ENCODE peak calls at places on chromosomes 4 and X, in six cellular contexts. T, P, Q, L, S and O are unnamed samples.

GRCh38 chrX:19270727-19271126 is 73.0 kb upstream of the PDHA1 start:
- DNase-seq in T (no peak), P (no peak), Q (no peak), L (no peak), S (no peak), O (no peak)

GRCh38 chr4:145735330-145735638 is 55.3 kb downstream of the C4orf51 start:
- DNase-seq in T (no peak), P (no peak), Q (peak), L (no peak), S (no peak), O (peak)

GRCh38 chr4:10030946-10031662 is 9.8 kb upstream of the SLC2A9 start:
- DNase-seq in T (no peak), P (no peak), Q (no peak), L (no peak), S (no peak), O (no peak)

GRCh38 chr4:184322328-184323025 is 104.8 kb upstream of the ENPP6 start:
- DNase-seq in T (no peak), P (no peak), Q (no peak), L (no peak), S (no peak), O (no peak)

GRCh38 chrX:39850630-39851152 is 247.1 kb downstream of the BCOR start:
- DNase-seq in T (no peak), P (no peak), Q (no peak), L (no peak), S (no peak), O (no peak)

GRCh38 chrX:120315776-120316175 is 4.5 kb upstream of the TMEM255A start:
- DNase-seq in T (no peak), P (no peak), Q (no peak), L (no peak), S (no peak), O (no peak)

GRCh38 chr4:13294961-13295605 is 189.1 kb downstream of the RAB28 start:
- DNase-seq in T (no peak), P (no peak), Q (no peak), L (no peak), S (no peak), O (no peak)

GRCh38 chrX:7570432-7571009 is 272.4 kb upstream of the VCX start:
- DNase-seq in T (no peak), P (no peak), Q (no peak), L (no peak), S (no peak), O (no peak)

GRCh38 chr4:55030606-55031005 is 94.8 kb downstream of the KDR start:
- DNase-seq in T (no peak), P (no peak), Q (no peak), L (no peak), S (no peak), O (no peak)

GRCh38 chr4:95363579-95363965 is 185.2 kb downstream of the UNC5C start:
- DNase-seq in T (no peak), P (no peak), Q (no peak), L (no peak), S (no peak), O (no peak)

GRCh38 chrX:68415289-68415688 is 18.0 kb downstream of the OPHN1 start:
- DNase-seq in T (no peak), P (no peak), Q (no peak), L (no peak), S (no peak), O (no peak)

GRCh38 chrX:40090050-40090804 is 7.5 kb downstream of the BCOR start:
- DNase-seq in T (no peak), P (peak), Q (no peak), L (no peak), S (no peak), O (no peak)

GRCh38 chrX:129642641-129643040 is 12.1 kb downstream of the APLN start:
- DNase-seq in T (no peak), P (no peak), Q (no peak), L (no peak), S (no peak), O (no peak)

GRCh38 chr4:83639849-83640493 is 104.1 kb downstream of the GPAT3 start:
- DNase-seq in T (peak), P (peak), Q (no peak), L (no peak), S (peak), O (peak)

GRCh38 chrX:1316527-1316926 is 20.1 kb upstream of the IL3RA start:
- DNase-seq in T (no peak), P (no peak), Q (no peak), L (no peak), S (no peak), O (no peak)

GRCh38 chr4:79723507-79723906 is 315.5 kb upstream of the GK2 start:
- DNase-seq in T (no peak), P (no peak), Q (no peak), L (no peak), S (no peak), O (no peak)

GRCh38 chr4:144903953-144904711 is 193.9 kb downstream of the ANAPC10 start:
- DNase-seq in T (no peak), P (no peak), Q (no peak), L (no peak), S (peak), O (no peak)

GRCh38 chrX:77793950-77794349 is 7.9 kb upstream of the ATRX start:
- DNase-seq in T (no peak), P (no peak), Q (no peak), L (no peak), S (no peak), O (no peak)

GRCh38 chrX:44162964-44163475 is 180.5 kb downstream of the EFHC2 start:
- DNase-seq in T (no peak), P (no peak), Q (no peak), L (no peak), S (no peak), O (no peak)

GRCh38 chr4:182808673-182809416 is 108.3 kb downstream of the DCTD start:
- DNase-seq in T (peak), P (peak), Q (no peak), L (peak), S (no peak), O (peak)

GRCh38 chrX:153411255-153411987 is at the start of gene ZFP92:
- DNase-seq in T (peak), P (peak), Q (no peak), L (peak), S (no peak), O (no peak)

GRCh38 chrX:39477438-39478120 is 620.2 kb downstream of the BCOR start:
- DNase-seq in T (peak), P (peak), Q (no peak), L (peak), S (no peak), O (no peak)

GRCh38 chr4:91840359-91840758 is 463.4 kb upstream of the GRID2 start:
- DNase-seq in T (no peak), P (no peak), Q (no peak), L (no peak), S (no peak), O (no peak)

GRCh38 chrX:12984629-12985303 is 9.9 kb downstream of the TMSB4X start:
- DNase-seq in T (no peak), P (no peak), Q (no peak), L (no peak), S (peak), O (no peak)

GRCh38 chr4:118999919-119000318 is 111.3 kb downstream of the SYNPO2 start:
- DNase-seq in T (no peak), P (no peak), Q (no peak), L (no peak), S (no peak), O (no peak)

GRCh38 chrX:154013614-154014360 is 5.9 kb downstream of the IRAK1 start:
- DNase-seq in T (peak), P (peak), Q (no peak), L (peak), S (no peak), O (no peak)

GRCh38 chr4:167897116-167897515 is 195.2 kb upstream of the ANXA10 start:
- DNase-seq in T (no peak), P (no peak), Q (no peak), L (no peak), S (peak), O (no peak)

GRCh38 chr4:6347511-6348045 is 77.9 kb downstream of the WFS1 start:
- DNase-seq in T (no peak), P (no peak), Q (no peak), L (no peak), S (no peak), O (no peak)

GRCh38 chrX:95950679-95951078 is 734.0 kb upstream of the DIAPH2 start:
- DNase-seq in T (no peak), P (no peak), Q (no peak), L (no peak), S (no peak), O (no peak)

GRCh38 chr4:37392540-37393255 is 148.2 kb downstream of the NWD2 start:
- DNase-seq in T (no peak), P (no peak), Q (peak), L (no peak), S (peak), O (no peak)

GRCh38 chr4:155757745-155758265 is 1.0 kb upstream of the GUCY1B1 start:
- DNase-seq in T (no peak), P (no peak), Q (no peak), L (no peak), S (no peak), O (no peak)

GRCh38 chr4:175789632-175790031 is 22.4 kb downstream of the GPM6A start:
- DNase-seq in T (no peak), P (no peak), Q (no peak), L (no peak), S (no peak), O (no peak)

GRCh38 chrX:149568701-149569296 is 18.5 kb downstream of the MAGEA9B start:
- DNase-seq in T (no peak), P (no peak), Q (no peak), L (no peak), S (no peak), O (no peak)

GRCh38 chr4:27886075-27886474 is 1025.4 kb downstream of the STIM2 start:
- DNase-seq in T (no peak), P (no peak), Q (no peak), L (no peak), S (no peak), O (peak)